ENCODE peak calls at places on chromosome 1, in seven cellular contexts. One of them, this sample, is unnamed.

GRCh38 chr1:182549346-182549745 is 39.7 kb downstream of the RNASEL start:
- DNase-seq in Peyer's patch: no peak
- DNase-seq in AG04450: no peak
- DNase-seq in uterus: no peak
- DNase-seq in fibroblast of lung: no peak
- DNase-seq in cardiac fibroblast: no peak
- DNase-seq in bronchial epithelial cell: no peak
- DNase-seq in this sample: no peak

GRCh38 chr1:186896211-186896610 is 67.5 kb downstream of the PLA2G4A start:
- DNase-seq in bronchial epithelial cell: peak
- DNase-seq in fibroblast of lung: peak
- DNase-seq in Peyer's patch: no peak
- DNase-seq in cardiac fibroblast: peak
- DNase-seq in AG04450: no peak
- DNase-seq in uterus: no peak
- DNase-seq in this sample: no peak

GRCh38 chr1:91567583-91567982 is 66.9 kb downstream of the CDC7 start:
- DNase-seq in fibroblast of lung: no peak
- DNase-seq in cardiac fibroblast: no peak
- DNase-seq in bronchial epithelial cell: peak
- DNase-seq in AG04450: no peak
- DNase-seq in uterus: no peak
- DNase-seq in Peyer's patch: no peak
- DNase-seq in this sample: no peak

GRCh38 chr1:54850737-54851136 is 36.3 kb downstream of the DHCR24 start:
- DNase-seq in cardiac fibroblast: peak
- DNase-seq in AG04450: peak
- DNase-seq in bronchial epithelial cell: peak
- DNase-seq in fibroblast of lung: peak
- DNase-seq in Peyer's patch: no peak
- DNase-seq in uterus: no peak
- DNase-seq in this sample: peak

GRCh38 chr1:29828526-29829447 is 592.5 kb downstream of the PTPRU start:
- DNase-seq in cardiac fibroblast: no peak
- DNase-seq in bronchial epithelial cell: no peak
- DNase-seq in Peyer's patch: no peak
- DNase-seq in fibroblast of lung: no peak
- DNase-seq in uterus: no peak
- DNase-seq in AG04450: no peak
- DNase-seq in this sample: no peak

GRCh38 chr1:28115267-28115666 is 26.9 kb upstream of the EYA3 start:
- DNase-seq in AG04450: no peak
- DNase-seq in cardiac fibroblast: peak
- DNase-seq in Peyer's patch: no peak
- DNase-seq in fibroblast of lung: peak
- DNase-seq in uterus: no peak
- DNase-seq in bronchial epithelial cell: peak
- DNase-seq in this sample: no peak

GRCh38 chr1:66331641-66332523 is 202.1 kb upstream of the SGIP1 start:
- DNase-seq in AG04450: peak
- DNase-seq in bronchial epithelial cell: peak
- DNase-seq in fibroblast of lung: peak
- DNase-seq in uterus: peak
- DNase-seq in Peyer's patch: peak
- DNase-seq in cardiac fibroblast: peak
- DNase-seq in this sample: peak

GRCh38 chr1:228062812-228063211 is 19.7 kb upstream of the ARF1 start:
- DNase-seq in cardiac fibroblast: no peak
- DNase-seq in bronchial epithelial cell: no peak
- DNase-seq in AG04450: no peak
- DNase-seq in uterus: no peak
- DNase-seq in Peyer's patch: no peak
- DNase-seq in fibroblast of lung: no peak
- DNase-seq in this sample: no peak

GRCh38 chr1:64215576-64215975 is 12.2 kb downstream of the UBE2U start:
- DNase-seq in AG04450: no peak
- DNase-seq in uterus: no peak
- DNase-seq in Peyer's patch: no peak
- DNase-seq in cardiac fibroblast: no peak
- DNase-seq in bronchial epithelial cell: no peak
- DNase-seq in fibroblast of lung: peak
- DNase-seq in this sample: peak

GRCh38 chr1:44328767-44329416 is 26.2 kb downstream of the ERI3 start:
- DNase-seq in cardiac fibroblast: peak
- DNase-seq in uterus: no peak
- DNase-seq in fibroblast of lung: peak
- DNase-seq in Peyer's patch: no peak
- DNase-seq in bronchial epithelial cell: no peak
- DNase-seq in AG04450: no peak
- DNase-seq in this sample: no peak

GRCh38 chr1:36503159-36503558 is 20.4 kb upstream of the CSF3R start:
- DNase-seq in uterus: no peak
- DNase-seq in Peyer's patch: no peak
- DNase-seq in AG04450: no peak
- DNase-seq in bronchial epithelial cell: no peak
- DNase-seq in cardiac fibroblast: no peak
- DNase-seq in fibroblast of lung: no peak
- DNase-seq in this sample: no peak

GRCh38 chr1:206691604-206692003 is 6.9 kb downstream of the MAPKAPK2 start:
- DNase-seq in Peyer's patch: no peak
- DNase-seq in fibroblast of lung: no peak
- DNase-seq in AG04450: no peak
- DNase-seq in bronchial epithelial cell: no peak
- DNase-seq in cardiac fibroblast: no peak
- DNase-seq in uterus: no peak
- DNase-seq in this sample: no peak

GRCh38 chr1:93584238-93585003 is 97.2 kb downstream of the BCAR3 start:
- DNase-seq in uterus: no peak
- DNase-seq in AG04450: no peak
- DNase-seq in fibroblast of lung: no peak
- DNase-seq in cardiac fibroblast: peak
- DNase-seq in Peyer's patch: no peak
- DNase-seq in bronchial epithelial cell: no peak
- DNase-seq in this sample: no peak

GRCh38 chr1:6002714-6003501 is 10.7 kb upstream of the NPHP4 start:
- DNase-seq in uterus: no peak
- DNase-seq in cardiac fibroblast: no peak
- DNase-seq in bronchial epithelial cell: no peak
- DNase-seq in fibroblast of lung: no peak
- DNase-seq in Peyer's patch: peak
- DNase-seq in AG04450: no peak
- DNase-seq in this sample: no peak

GRCh38 chr1:41627491-41628280 is 143.2 kb upstream of the EDN2 start:
- DNase-seq in fibroblast of lung: peak
- DNase-seq in bronchial epithelial cell: no peak
- DNase-seq in AG04450: no peak
- DNase-seq in Peyer's patch: no peak
- DNase-seq in uterus: no peak
- DNase-seq in cardiac fibroblast: no peak
- DNase-seq in this sample: no peak

GRCh38 chr1:93528416-93528815 is 80.5 kb downstream of the FNBP1L start:
- DNase-seq in bronchial epithelial cell: no peak
- DNase-seq in fibroblast of lung: no peak
- DNase-seq in AG04450: no peak
- DNase-seq in uterus: no peak
- DNase-seq in cardiac fibroblast: no peak
- DNase-seq in Peyer's patch: no peak
- DNase-seq in this sample: no peak

GRCh38 chr1:198934414-198934813 is 295.6 kb downstream of the PTPRC start:
- DNase-seq in bronchial epithelial cell: no peak
- DNase-seq in fibroblast of lung: no peak
- DNase-seq in uterus: no peak
- DNase-seq in AG04450: no peak
- DNase-seq in Peyer's patch: no peak
- DNase-seq in cardiac fibroblast: no peak
- DNase-seq in this sample: no peak

GRCh38 chr1:14182801-14183200 is 415.7 kb upstream of the KAZN start:
- DNase-seq in bronchial epithelial cell: no peak
- DNase-seq in uterus: no peak
- DNase-seq in AG04450: no peak
- DNase-seq in cardiac fibroblast: no peak
- DNase-seq in Peyer's patch: no peak
- DNase-seq in fibroblast of lung: no peak
- DNase-seq in this sample: no peak

GRCh38 chr1:179190861-179191260 is 38.6 kb downstream of the ABL2 start:
- DNase-seq in fibroblast of lung: no peak
- DNase-seq in uterus: no peak
- DNase-seq in bronchial epithelial cell: no peak
- DNase-seq in AG04450: no peak
- DNase-seq in cardiac fibroblast: peak
- DNase-seq in Peyer's patch: no peak
- DNase-seq in this sample: no peak

GRCh38 chr1:36223996-36224536 is at the start of gene THRAP3:
- DNase-seq in bronchial epithelial cell: peak
- DNase-seq in cardiac fibroblast: peak
- DNase-seq in uterus: peak
- DNase-seq in Peyer's patch: peak
- DNase-seq in AG04450: peak
- DNase-seq in fibroblast of lung: peak
- DNase-seq in this sample: peak

GRCh38 chr1:226934483-226935237 is 5.4 kb upstream of the COQ8A start:
- DNase-seq in AG04450: no peak
- DNase-seq in bronchial epithelial cell: no peak
- DNase-seq in uterus: no peak
- DNase-seq in Peyer's patch: no peak
- DNase-seq in cardiac fibroblast: no peak
- DNase-seq in fibroblast of lung: no peak
- DNase-seq in this sample: no peak

GRCh38 chr1:20483833-20484525 is 2.0 kb downstream of the CAMK2N1 start:
- DNase-seq in fibroblast of lung: peak
- DNase-seq in uterus: peak
- DNase-seq in AG04450: no peak
- DNase-seq in Peyer's patch: peak
- DNase-seq in cardiac fibroblast: peak
- DNase-seq in bronchial epithelial cell: no peak
- DNase-seq in this sample: no peak

GRCh38 chr1:80158771-80159170 is 1152.2 kb upstream of the ADGRL4 start:
- DNase-seq in cardiac fibroblast: no peak
- DNase-seq in uterus: no peak
- DNase-seq in Peyer's patch: no peak
- DNase-seq in AG04450: no peak
- DNase-seq in bronchial epithelial cell: no peak
- DNase-seq in fibroblast of lung: no peak
- DNase-seq in this sample: no peak

GRCh38 chr1:180145446-180145845 is 9.2 kb upstream of the QSOX1 start:
- DNase-seq in cardiac fibroblast: no peak
- DNase-seq in Peyer's patch: no peak
- DNase-seq in AG04450: no peak
- DNase-seq in fibroblast of lung: no peak
- DNase-seq in bronchial epithelial cell: no peak
- DNase-seq in uterus: no peak
- DNase-seq in this sample: no peak

DNA sequence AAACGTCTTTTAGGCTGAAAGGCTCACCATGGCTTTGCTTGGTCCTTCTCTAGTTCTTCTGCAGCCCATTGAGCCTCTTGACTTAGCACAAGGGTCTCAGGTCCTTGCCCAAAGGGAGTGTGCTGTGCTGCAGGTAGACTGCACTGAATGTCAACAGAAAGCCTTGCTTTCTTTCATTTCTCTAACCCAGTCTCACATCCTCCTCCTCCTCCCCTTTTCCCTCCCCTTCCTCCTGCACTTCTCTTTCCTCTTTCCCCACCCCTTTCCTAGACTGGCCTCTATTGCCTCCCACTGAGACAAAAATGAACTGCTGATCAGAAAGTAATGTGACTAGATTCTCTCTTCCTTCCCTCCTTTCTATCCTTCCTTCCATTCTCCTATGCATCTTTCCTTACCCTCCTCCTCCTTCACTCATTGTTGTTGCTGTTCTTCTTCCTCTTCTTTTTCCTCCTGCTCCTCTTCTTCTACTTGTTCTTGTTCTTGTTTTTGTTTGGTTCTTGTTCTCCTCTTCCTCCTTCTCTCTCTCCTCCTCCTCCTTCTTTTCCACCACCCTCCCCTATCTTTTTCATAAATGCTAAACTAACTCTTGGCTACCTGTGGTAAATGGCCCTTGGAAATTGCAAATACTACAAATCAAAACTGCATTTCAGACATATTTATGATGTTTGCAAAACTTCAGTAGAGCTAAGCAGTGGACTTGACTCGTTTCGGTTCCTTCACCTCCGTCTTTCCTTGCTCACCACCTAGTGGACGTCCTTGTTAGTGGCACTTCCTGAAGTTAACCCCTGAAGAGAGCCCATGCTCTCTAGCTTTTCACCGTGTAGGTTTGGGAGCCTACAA is at the start of gene SELL:
- DNase-seq in uterus: peak
- DNase-seq in AG04450: peak
- DNase-seq in bronchial epithelial cell: peak
- DNase-seq in cardiac fibroblast: peak
- DNase-seq in fibroblast of lung: peak
- DNase-seq in Peyer's patch: no peak
- DNase-seq in this sample: peak
- H3K4me3 ChIP-seq in uterus: no peak
- H3K4me3 ChIP-seq in AG04450: peak
- H3K4me3 ChIP-seq in bronchial epithelial cell: no peak
- H3K4me3 ChIP-seq in cardiac fibroblast: peak
- H3K4me3 ChIP-seq in fibroblast of lung: peak
- H3K4me3 ChIP-seq in Peyer's patch: peak
- H3K4me3 ChIP-seq in this sample: peak

GRCh38 chr1:48940946-48941732 is 164.4 kb upstream of the BEND5 start:
- DNase-seq in fibroblast of lung: no peak
- DNase-seq in bronchial epithelial cell: no peak
- DNase-seq in AG04450: no peak
- DNase-seq in cardiac fibroblast: no peak
- DNase-seq in uterus: no peak
- DNase-seq in Peyer's patch: no peak
- DNase-seq in this sample: no peak
- TF ChIP-seq CTCF in fibroblast of lung: no peak
- TF ChIP-seq CTCF in bronchial epithelial cell: no peak
- TF ChIP-seq CTCF in AG04450: no peak
- TF ChIP-seq CTCF in cardiac fibroblast: no peak
- TF ChIP-seq CTCF in uterus: no peak
- TF ChIP-seq CTCF in Peyer's patch: no peak
- TF ChIP-seq CTCF in this sample: peak

DNA sequence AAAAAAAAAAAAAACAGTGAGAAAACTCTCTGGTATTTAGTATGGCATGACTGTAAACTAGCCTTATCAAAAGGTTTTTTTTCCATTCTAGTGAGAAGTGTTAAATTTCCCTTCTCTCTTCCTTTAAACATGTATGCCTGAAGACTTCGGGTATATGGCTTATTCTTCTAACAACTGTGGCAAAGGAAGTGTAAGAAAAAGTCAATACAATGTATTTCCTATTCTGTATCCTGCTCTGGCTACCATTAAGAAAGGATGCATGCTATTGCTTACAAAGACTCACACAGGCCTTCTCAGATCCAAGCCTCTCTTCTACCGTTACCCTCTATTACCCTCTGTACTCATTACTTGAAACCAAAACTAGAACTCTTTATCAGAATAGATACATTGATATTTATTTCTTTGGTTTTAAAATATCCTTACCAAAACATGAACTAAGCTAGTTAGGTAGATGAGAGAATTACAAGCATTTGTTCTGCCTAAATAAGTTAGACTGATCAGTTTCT is 8.4 kb downstream of the CEPT1 start:
- DNase-seq in uterus: no peak
- DNase-seq in fibroblast of lung: no peak
- DNase-seq in Peyer's patch: no peak
- DNase-seq in cardiac fibroblast: no peak
- DNase-seq in bronchial epithelial cell: no peak
- DNase-seq in AG04450: no peak
- DNase-seq in this sample: no peak
- H3K4me3 ChIP-seq in uterus: no peak
- H3K4me3 ChIP-seq in fibroblast of lung: no peak
- H3K4me3 ChIP-seq in Peyer's patch: no peak
- H3K4me3 ChIP-seq in cardiac fibroblast: no peak
- H3K4me3 ChIP-seq in bronchial epithelial cell: no peak
- H3K4me3 ChIP-seq in AG04450: no peak
- H3K4me3 ChIP-seq in this sample: no peak

GRCh38 chr1:77951328-77951727 is 27.5 kb downstream of the FUBP1 start:
- DNase-seq in bronchial epithelial cell: no peak
- DNase-seq in Peyer's patch: no peak
- DNase-seq in cardiac fibroblast: no peak
- DNase-seq in uterus: no peak
- DNase-seq in fibroblast of lung: no peak
- DNase-seq in AG04450: no peak
- DNase-seq in this sample: no peak
- TF ChIP-seq CTCF in bronchial epithelial cell: no peak
- TF ChIP-seq CTCF in Peyer's patch: no peak
- TF ChIP-seq CTCF in cardiac fibroblast: no peak
- TF ChIP-seq CTCF in uterus: no peak
- TF ChIP-seq CTCF in fibroblast of lung: no peak
- TF ChIP-seq CTCF in AG04450: no peak
- TF ChIP-seq CTCF in this sample: no peak